ENCODE peak calls at places on chromosome 11, in five cellular contexts. One of them, this sample, is unnamed.

GRCh38 chr11:843818-844692 is 1.4 kb downstream of the TSPAN4 start:
- DNase-seq in activated effector memory CD4-positive, alpha-beta T cell treated with anti-CD3 and anti-CD28 coated beads, Interleukin-2, amount 50 U/mL, for 16 hours: no peak
- DNase-seq in Jurkat, Clone E6-1: no peak
- DNase-seq in SHP77: no peak
- DNase-seq in iPS-NIHi11: peak
- DNase-seq in this sample: peak

GRCh38 chr11:29129850-29130249 is 887.0 kb downstream of the KCNA4 start:
- DNase-seq in SHP77: no peak
- DNase-seq in activated effector memory CD4-positive, alpha-beta T cell treated with anti-CD3 and anti-CD28 coated beads, Interleukin-2, amount 50 U/mL, for 16 hours: no peak
- DNase-seq in Jurkat, Clone E6-1: no peak
- DNase-seq in iPS-NIHi11: no peak
- DNase-seq in this sample: peak

GRCh38 chr11:34250732-34251639 is 106.8 kb downstream of the ABTB2 start:
- DNase-seq in activated effector memory CD4-positive, alpha-beta T cell treated with anti-CD3 and anti-CD28 coated beads, Interleukin-2, amount 50 U/mL, for 16 hours: peak
- DNase-seq in SHP77: no peak
- DNase-seq in iPS-NIHi11: peak
- DNase-seq in Jurkat, Clone E6-1: peak
- DNase-seq in this sample: no peak

GRCh38 chr11:122663056-122663740 is 7.7 kb downstream of the UBASH3B start:
- DNase-seq in activated effector memory CD4-positive, alpha-beta T cell treated with anti-CD3 and anti-CD28 coated beads, Interleukin-2, amount 50 U/mL, for 16 hours: no peak
- DNase-seq in iPS-NIHi11: no peak
- DNase-seq in SHP77: no peak
- DNase-seq in Jurkat, Clone E6-1: no peak
- DNase-seq in this sample: no peak

GRCh38 chr11:8608646-8609045 is 14.6 kb upstream of the STK33 start:
- DNase-seq in activated effector memory CD4-positive, alpha-beta T cell treated with anti-CD3 and anti-CD28 coated beads, Interleukin-2, amount 50 U/mL, for 16 hours: no peak
- DNase-seq in SHP77: no peak
- DNase-seq in Jurkat, Clone E6-1: no peak
- DNase-seq in iPS-NIHi11: no peak
- DNase-seq in this sample: peak

GRCh38 chr11:2121227-2122130 is 17.7 kb downstream of the IGF2 start:
- DNase-seq in iPS-NIHi11: no peak
- DNase-seq in Jurkat, Clone E6-1: no peak
- DNase-seq in activated effector memory CD4-positive, alpha-beta T cell treated with anti-CD3 and anti-CD28 coated beads, Interleukin-2, amount 50 U/mL, for 16 hours: no peak
- DNase-seq in SHP77: no peak
- DNase-seq in this sample: no peak

GRCh38 chr11:111465400-111465799 is 46.8 kb downstream of the BTG4 start:
- DNase-seq in activated effector memory CD4-positive, alpha-beta T cell treated with anti-CD3 and anti-CD28 coated beads, Interleukin-2, amount 50 U/mL, for 16 hours: no peak
- DNase-seq in SHP77: no peak
- DNase-seq in Jurkat, Clone E6-1: no peak
- DNase-seq in iPS-NIHi11: no peak
- DNase-seq in this sample: no peak

GRCh38 chr11:118648291-118648690 is 31.2 kb downstream of the TREH start:
- DNase-seq in activated effector memory CD4-positive, alpha-beta T cell treated with anti-CD3 and anti-CD28 coated beads, Interleukin-2, amount 50 U/mL, for 16 hours: no peak
- DNase-seq in SHP77: no peak
- DNase-seq in iPS-NIHi11: no peak
- DNase-seq in Jurkat, Clone E6-1: no peak
- DNase-seq in this sample: no peak

GRCh38 chr11:121553806-121554205 is 101.0 kb upstream of the SORL1-AS1 start:
- DNase-seq in iPS-NIHi11: no peak
- DNase-seq in Jurkat, Clone E6-1: no peak
- DNase-seq in activated effector memory CD4-positive, alpha-beta T cell treated with anti-CD3 and anti-CD28 coated beads, Interleukin-2, amount 50 U/mL, for 16 hours: no peak
- DNase-seq in SHP77: no peak
- DNase-seq in this sample: no peak

GRCh38 chr11:35155677-35156076 is 16.7 kb downstream of the CD44 start:
- DNase-seq in activated effector memory CD4-positive, alpha-beta T cell treated with anti-CD3 and anti-CD28 coated beads, Interleukin-2, amount 50 U/mL, for 16 hours: no peak
- DNase-seq in Jurkat, Clone E6-1: no peak
- DNase-seq in SHP77: no peak
- DNase-seq in iPS-NIHi11: no peak
- DNase-seq in this sample: no peak

GRCh38 chr11:100578966-100579365 is 108.1 kb upstream of the ARHGAP42 start:
- DNase-seq in SHP77: no peak
- DNase-seq in Jurkat, Clone E6-1: no peak
- DNase-seq in activated effector memory CD4-positive, alpha-beta T cell treated with anti-CD3 and anti-CD28 coated beads, Interleukin-2, amount 50 U/mL, for 16 hours: no peak
- DNase-seq in iPS-NIHi11: no peak
- DNase-seq in this sample: no peak

GRCh38 chr11:96706761-96707160 is 316.9 kb downstream of the JRKL start:
- DNase-seq in iPS-NIHi11: no peak
- DNase-seq in Jurkat, Clone E6-1: no peak
- DNase-seq in activated effector memory CD4-positive, alpha-beta T cell treated with anti-CD3 and anti-CD28 coated beads, Interleukin-2, amount 50 U/mL, for 16 hours: no peak
- DNase-seq in SHP77: no peak
- DNase-seq in this sample: no peak

GRCh38 chr11:34148504-34149165 is 43.2 kb downstream of the NAT10 start:
- DNase-seq in iPS-NIHi11: no peak
- DNase-seq in SHP77: no peak
- DNase-seq in Jurkat, Clone E6-1: no peak
- DNase-seq in activated effector memory CD4-positive, alpha-beta T cell treated with anti-CD3 and anti-CD28 coated beads, Interleukin-2, amount 50 U/mL, for 16 hours: peak
- DNase-seq in this sample: no peak

GRCh38 chr11:2566223-2567025 is 121.6 kb downstream of the KCNQ1 start:
- DNase-seq in iPS-NIHi11: no peak
- DNase-seq in Jurkat, Clone E6-1: no peak
- DNase-seq in activated effector memory CD4-positive, alpha-beta T cell treated with anti-CD3 and anti-CD28 coated beads, Interleukin-2, amount 50 U/mL, for 16 hours: peak
- DNase-seq in SHP77: no peak
- DNase-seq in this sample: peak

GRCh38 chr11:16610738-16611388 is 127.6 kb upstream of the C11orf58 start:
- DNase-seq in iPS-NIHi11: no peak
- DNase-seq in Jurkat, Clone E6-1: no peak
- DNase-seq in SHP77: no peak
- DNase-seq in activated effector memory CD4-positive, alpha-beta T cell treated with anti-CD3 and anti-CD28 coated beads, Interleukin-2, amount 50 U/mL, for 16 hours: no peak
- DNase-seq in this sample: no peak

GRCh38 chr11:100863080-100863581 is 176.0 kb downstream of the ARHGAP42 start:
- DNase-seq in activated effector memory CD4-positive, alpha-beta T cell treated with anti-CD3 and anti-CD28 coated beads, Interleukin-2, amount 50 U/mL, for 16 hours: no peak
- DNase-seq in Jurkat, Clone E6-1: peak
- DNase-seq in iPS-NIHi11: no peak
- DNase-seq in SHP77: peak
- DNase-seq in this sample: no peak

GRCh38 chr11:6387811-6388599 is 2.3 kb upstream of the SMPD1 start:
- DNase-seq in activated effector memory CD4-positive, alpha-beta T cell treated with anti-CD3 and anti-CD28 coated beads, Interleukin-2, amount 50 U/mL, for 16 hours: no peak
- DNase-seq in iPS-NIHi11: no peak
- DNase-seq in SHP77: no peak
- DNase-seq in Jurkat, Clone E6-1: no peak
- DNase-seq in this sample: no peak

GRCh38 chr11:116556483-116556882 is 216.3 kb downstream of the BUD13 start:
- DNase-seq in activated effector memory CD4-positive, alpha-beta T cell treated with anti-CD3 and anti-CD28 coated beads, Interleukin-2, amount 50 U/mL, for 16 hours: no peak
- DNase-seq in iPS-NIHi11: no peak
- DNase-seq in Jurkat, Clone E6-1: no peak
- DNase-seq in SHP77: no peak
- DNase-seq in this sample: no peak

GRCh38 chr11:109426442-109426841 is 4.5 kb downstream of the C11orf87 start:
- DNase-seq in iPS-NIHi11: no peak
- DNase-seq in Jurkat, Clone E6-1: no peak
- DNase-seq in SHP77: peak
- DNase-seq in activated effector memory CD4-positive, alpha-beta T cell treated with anti-CD3 and anti-CD28 coated beads, Interleukin-2, amount 50 U/mL, for 16 hours: no peak
- DNase-seq in this sample: peak

GRCh38 chr11:61874460-61874809 is 16.9 kb downstream of the FADS3 start:
- DNase-seq in Jurkat, Clone E6-1: no peak
- DNase-seq in iPS-NIHi11: no peak
- DNase-seq in activated effector memory CD4-positive, alpha-beta T cell treated with anti-CD3 and anti-CD28 coated beads, Interleukin-2, amount 50 U/mL, for 16 hours: no peak
- DNase-seq in SHP77: no peak
- DNase-seq in this sample: no peak

GRCh38 chr11:107969219-107969618 is 39.5 kb upstream of the CUL5 start:
- DNase-seq in Jurkat, Clone E6-1: no peak
- DNase-seq in SHP77: no peak
- DNase-seq in iPS-NIHi11: no peak
- DNase-seq in activated effector memory CD4-positive, alpha-beta T cell treated with anti-CD3 and anti-CD28 coated beads, Interleukin-2, amount 50 U/mL, for 16 hours: no peak
- DNase-seq in this sample: peak

GRCh38 chr11:35234836-35235235 is 95.9 kb downstream of the CD44 start:
- DNase-seq in SHP77: no peak
- DNase-seq in Jurkat, Clone E6-1: no peak
- DNase-seq in iPS-NIHi11: no peak
- DNase-seq in activated effector memory CD4-positive, alpha-beta T cell treated with anti-CD3 and anti-CD28 coated beads, Interleukin-2, amount 50 U/mL, for 16 hours: no peak
- DNase-seq in this sample: no peak

GRCh38 chr11:66720899-66721470 is 8.0 kb downstream of the SPTBN2 start:
- DNase-seq in activated effector memory CD4-positive, alpha-beta T cell treated with anti-CD3 and anti-CD28 coated beads, Interleukin-2, amount 50 U/mL, for 16 hours: no peak
- DNase-seq in Jurkat, Clone E6-1: no peak
- DNase-seq in iPS-NIHi11: no peak
- DNase-seq in SHP77: no peak
- DNase-seq in this sample: no peak

This sample was measured in SK-MEL-5.